ENCODE peak calls at places on chromosome 15, in nine cellular contexts. One of them, this sample, is unnamed.
A peak's percentile ranks its signal among the peaks of the same experiment; 100 is the strongest.

GRCh38 chr15:29111705-29112281 is 157.8 kb downstream of the NSMCE3 start:
- DNase-seq in NCI-H2081: no peak
- DNase-seq in HuH-7.5: no peak
- DNase-seq in cardiac muscle cell: no peak
- DNase-seq in fibroblast of villous mesenchyme: no peak
- DNase-seq in CD8-positive, alpha-beta memory T cell: no peak
- DNase-seq in stimulated activated CD8-positive, alpha-beta memory T cell treated with anti-CD3 and anti-CD28 coated beads, Interleukin-7, amount 100 ng/mL, for 4 hours: no peak
- DNase-seq in nucleus accumbens: no peak
- DNase-seq in substantia nigra: no peak
- DNase-seq in this sample: no peak

GRCh38 chr15:78414608-78415250 is 23.3 kb upstream of the IREB2 start:
- DNase-seq in CD8-positive, alpha-beta memory T cell: no peak
- DNase-seq in cardiac muscle cell: no peak
- DNase-seq in substantia nigra: no peak
- DNase-seq in stimulated activated CD8-positive, alpha-beta memory T cell treated with anti-CD3 and anti-CD28 coated beads, Interleukin-7, amount 100 ng/mL, for 4 hours: no peak
- DNase-seq in NCI-H2081: peak; percentile 51
- DNase-seq in nucleus accumbens: peak; percentile 8
- DNase-seq in fibroblast of villous mesenchyme: no peak
- DNase-seq in HuH-7.5: no peak
- DNase-seq in this sample: no peak

GRCh38 chr15:65376767-65377104 is 1.1 kb downstream of the IGDCC3 start:
- DNase-seq in cardiac muscle cell: peak; percentile 22
- DNase-seq in fibroblast of villous mesenchyme: no peak
- DNase-seq in substantia nigra: no peak
- DNase-seq in stimulated activated CD8-positive, alpha-beta memory T cell treated with anti-CD3 and anti-CD28 coated beads, Interleukin-7, amount 100 ng/mL, for 4 hours: no peak
- DNase-seq in CD8-positive, alpha-beta memory T cell: no peak
- DNase-seq in nucleus accumbens: no peak
- DNase-seq in NCI-H2081: no peak
- DNase-seq in HuH-7.5: no peak
- DNase-seq in this sample: no peak

GRCh38 chr15:66761723-66762595 is 59.9 kb downstream of the SMAD6 start:
- DNase-seq in CD8-positive, alpha-beta memory T cell: no peak
- DNase-seq in nucleus accumbens: no peak
- DNase-seq in HuH-7.5: no peak
- DNase-seq in substantia nigra: no peak
- DNase-seq in stimulated activated CD8-positive, alpha-beta memory T cell treated with anti-CD3 and anti-CD28 coated beads, Interleukin-7, amount 100 ng/mL, for 4 hours: no peak
- DNase-seq in cardiac muscle cell: peak; percentile 57
- DNase-seq in fibroblast of villous mesenchyme: peak; percentile 72
- DNase-seq in NCI-H2081: no peak
- DNase-seq in this sample: peak; percentile 59

GRCh38 chr15:74428970-74429783 is 4.6 kb downstream of the SEMA7A start:
- DNase-seq in NCI-H2081: no peak
- DNase-seq in HuH-7.5: no peak
- DNase-seq in stimulated activated CD8-positive, alpha-beta memory T cell treated with anti-CD3 and anti-CD28 coated beads, Interleukin-7, amount 100 ng/mL, for 4 hours: no peak
- DNase-seq in fibroblast of villous mesenchyme: no peak
- DNase-seq in nucleus accumbens: no peak
- DNase-seq in CD8-positive, alpha-beta memory T cell: no peak
- DNase-seq in substantia nigra: no peak
- DNase-seq in cardiac muscle cell: no peak
- DNase-seq in this sample: no peak

GRCh38 chr15:43270676-43271306 is 4.1 kb upstream of the TGM5 start:
- DNase-seq in stimulated activated CD8-positive, alpha-beta memory T cell treated with anti-CD3 and anti-CD28 coated beads, Interleukin-7, amount 100 ng/mL, for 4 hours: no peak
- DNase-seq in HuH-7.5: no peak
- DNase-seq in CD8-positive, alpha-beta memory T cell: no peak
- DNase-seq in cardiac muscle cell: no peak
- DNase-seq in NCI-H2081: no peak
- DNase-seq in fibroblast of villous mesenchyme: no peak
- DNase-seq in substantia nigra: no peak
- DNase-seq in nucleus accumbens: no peak
- DNase-seq in this sample: no peak

GRCh38 chr15:57703387-57703786 is 3.1 kb upstream of the POLR2M start:
- DNase-seq in nucleus accumbens: no peak
- DNase-seq in stimulated activated CD8-positive, alpha-beta memory T cell treated with anti-CD3 and anti-CD28 coated beads, Interleukin-7, amount 100 ng/mL, for 4 hours: no peak
- DNase-seq in CD8-positive, alpha-beta memory T cell: no peak
- DNase-seq in fibroblast of villous mesenchyme: peak; percentile 71
- DNase-seq in NCI-H2081: no peak
- DNase-seq in cardiac muscle cell: no peak
- DNase-seq in substantia nigra: no peak
- DNase-seq in HuH-7.5: no peak
- DNase-seq in this sample: no peak

GRCh38 chr15:81783586-81783985 is 262.2 kb downstream of the MEX3B start:
- DNase-seq in fibroblast of villous mesenchyme: no peak
- DNase-seq in substantia nigra: no peak
- DNase-seq in nucleus accumbens: no peak
- DNase-seq in CD8-positive, alpha-beta memory T cell: no peak
- DNase-seq in cardiac muscle cell: no peak
- DNase-seq in NCI-H2081: no peak
- DNase-seq in stimulated activated CD8-positive, alpha-beta memory T cell treated with anti-CD3 and anti-CD28 coated beads, Interleukin-7, amount 100 ng/mL, for 4 hours: no peak
- DNase-seq in HuH-7.5: no peak
- DNase-seq in this sample: no peak

GRCh38 chr15:66189291-66189690 is 64.3 kb downstream of the MEGF11 start:
- DNase-seq in nucleus accumbens: no peak
- DNase-seq in NCI-H2081: peak; percentile 37
- DNase-seq in fibroblast of villous mesenchyme: no peak
- DNase-seq in substantia nigra: no peak
- DNase-seq in CD8-positive, alpha-beta memory T cell: no peak
- DNase-seq in cardiac muscle cell: no peak
- DNase-seq in HuH-7.5: no peak
- DNase-seq in stimulated activated CD8-positive, alpha-beta memory T cell treated with anti-CD3 and anti-CD28 coated beads, Interleukin-7, amount 100 ng/mL, for 4 hours: no peak
- DNase-seq in this sample: no peak

GRCh38 chr15:43779016-43779415 is 2.2 kb upstream of the ELL3 start:
- DNase-seq in nucleus accumbens: no peak
- DNase-seq in NCI-H2081: no peak
- DNase-seq in cardiac muscle cell: no peak
- DNase-seq in fibroblast of villous mesenchyme: no peak
- DNase-seq in HuH-7.5: no peak
- DNase-seq in CD8-positive, alpha-beta memory T cell: no peak
- DNase-seq in stimulated activated CD8-positive, alpha-beta memory T cell treated with anti-CD3 and anti-CD28 coated beads, Interleukin-7, amount 100 ng/mL, for 4 hours: no peak
- DNase-seq in substantia nigra: no peak
- DNase-seq in this sample: no peak

GRCh38 chr15:74182131-74182530 is 8.6 kb downstream of the ISLR start:
- DNase-seq in fibroblast of villous mesenchyme: no peak
- DNase-seq in NCI-H2081: no peak
- DNase-seq in HuH-7.5: no peak
- DNase-seq in CD8-positive, alpha-beta memory T cell: no peak
- DNase-seq in cardiac muscle cell: no peak
- DNase-seq in substantia nigra: no peak
- DNase-seq in nucleus accumbens: no peak
- DNase-seq in stimulated activated CD8-positive, alpha-beta memory T cell treated with anti-CD3 and anti-CD28 coated beads, Interleukin-7, amount 100 ng/mL, for 4 hours: no peak
- DNase-seq in this sample: no peak

GRCh38 chr15:92952451-92952850 is 52.3 kb downstream of the CHD2 start:
- DNase-seq in stimulated activated CD8-positive, alpha-beta memory T cell treated with anti-CD3 and anti-CD28 coated beads, Interleukin-7, amount 100 ng/mL, for 4 hours: no peak
- DNase-seq in nucleus accumbens: no peak
- DNase-seq in substantia nigra: no peak
- DNase-seq in fibroblast of villous mesenchyme: no peak
- DNase-seq in CD8-positive, alpha-beta memory T cell: no peak
- DNase-seq in cardiac muscle cell: no peak
- DNase-seq in HuH-7.5: no peak
- DNase-seq in NCI-H2081: no peak
- DNase-seq in this sample: no peak

GRCh38 chr15:42139596-42139995 is 16.8 kb downstream of the PLA2G4F start:
- DNase-seq in NCI-H2081: no peak
- DNase-seq in CD8-positive, alpha-beta memory T cell: no peak
- DNase-seq in nucleus accumbens: no peak
- DNase-seq in HuH-7.5: no peak
- DNase-seq in fibroblast of villous mesenchyme: no peak
- DNase-seq in substantia nigra: no peak
- DNase-seq in stimulated activated CD8-positive, alpha-beta memory T cell treated with anti-CD3 and anti-CD28 coated beads, Interleukin-7, amount 100 ng/mL, for 4 hours: no peak
- DNase-seq in cardiac muscle cell: no peak
- DNase-seq in this sample: no peak

GRCh38 chr15:81317642-81318017 is 6.3 kb downstream of the STARD5 start:
- DNase-seq in NCI-H2081: no peak
- DNase-seq in substantia nigra: no peak
- DNase-seq in CD8-positive, alpha-beta memory T cell: no peak
- DNase-seq in fibroblast of villous mesenchyme: no peak
- DNase-seq in stimulated activated CD8-positive, alpha-beta memory T cell treated with anti-CD3 and anti-CD28 coated beads, Interleukin-7, amount 100 ng/mL, for 4 hours: no peak
- DNase-seq in cardiac muscle cell: no peak
- DNase-seq in nucleus accumbens: no peak
- DNase-seq in HuH-7.5: no peak
- DNase-seq in this sample: no peak

GRCh38 chr15:89114974-89115373 is 26.7 kb downstream of the ABHD2 start:
- DNase-seq in NCI-H2081: peak; percentile 87
- DNase-seq in fibroblast of villous mesenchyme: peak; percentile 40
- DNase-seq in CD8-positive, alpha-beta memory T cell: no peak
- DNase-seq in stimulated activated CD8-positive, alpha-beta memory T cell treated with anti-CD3 and anti-CD28 coated beads, Interleukin-7, amount 100 ng/mL, for 4 hours: no peak
- DNase-seq in nucleus accumbens: peak; percentile 24
- DNase-seq in cardiac muscle cell: peak; percentile 76
- DNase-seq in HuH-7.5: no peak
- DNase-seq in substantia nigra: no peak
- DNase-seq in this sample: no peak

GRCh38 chr15:39132071-39132470 is 448.8 kb upstream of the THBS1 start:
- DNase-seq in cardiac muscle cell: peak; percentile 36
- DNase-seq in NCI-H2081: no peak
- DNase-seq in nucleus accumbens: no peak
- DNase-seq in CD8-positive, alpha-beta memory T cell: no peak
- DNase-seq in stimulated activated CD8-positive, alpha-beta memory T cell treated with anti-CD3 and anti-CD28 coated beads, Interleukin-7, amount 100 ng/mL, for 4 hours: no peak
- DNase-seq in fibroblast of villous mesenchyme: no peak
- DNase-seq in HuH-7.5: no peak
- DNase-seq in substantia nigra: no peak
- DNase-seq in this sample: peak; percentile 20

GRCh38 chr15:60006203-60006782 is 2.2 kb downstream of the FOXB1 start:
- DNase-seq in CD8-positive, alpha-beta memory T cell: peak; percentile 28
- DNase-seq in cardiac muscle cell: peak; percentile 30
- DNase-seq in substantia nigra: no peak
- DNase-seq in HuH-7.5: no peak
- DNase-seq in NCI-H2081: no peak
- DNase-seq in fibroblast of villous mesenchyme: peak; percentile 72
- DNase-seq in stimulated activated CD8-positive, alpha-beta memory T cell treated with anti-CD3 and anti-CD28 coated beads, Interleukin-7, amount 100 ng/mL, for 4 hours: peak; percentile 58
- DNase-seq in nucleus accumbens: no peak
- DNase-seq in this sample: peak; percentile 91

GRCh38 chr15:25179673-25180511 is 225.1 kb downstream of the SNRPN start:
- DNase-seq in CD8-positive, alpha-beta memory T cell: no peak
- DNase-seq in NCI-H2081: no peak
- DNase-seq in cardiac muscle cell: no peak
- DNase-seq in nucleus accumbens: no peak
- DNase-seq in stimulated activated CD8-positive, alpha-beta memory T cell treated with anti-CD3 and anti-CD28 coated beads, Interleukin-7, amount 100 ng/mL, for 4 hours: no peak
- DNase-seq in HuH-7.5: no peak
- DNase-seq in substantia nigra: no peak
- DNase-seq in fibroblast of villous mesenchyme: no peak
- DNase-seq in this sample: no peak

GRCh38 chr15:57743424-57743823 is 36.9 kb downstream of the POLR2M start:
- DNase-seq in nucleus accumbens: no peak
- DNase-seq in cardiac muscle cell: no peak
- DNase-seq in NCI-H2081: no peak
- DNase-seq in stimulated activated CD8-positive, alpha-beta memory T cell treated with anti-CD3 and anti-CD28 coated beads, Interleukin-7, amount 100 ng/mL, for 4 hours: no peak
- DNase-seq in CD8-positive, alpha-beta memory T cell: no peak
- DNase-seq in HuH-7.5: no peak
- DNase-seq in fibroblast of villous mesenchyme: no peak
- DNase-seq in substantia nigra: no peak
- DNase-seq in this sample: no peak

GRCh38 chr15:81419304-81419943 is 45.4 kb upstream of the TMC3 start:
- DNase-seq in CD8-positive, alpha-beta memory T cell: no peak
- DNase-seq in nucleus accumbens: no peak
- DNase-seq in fibroblast of villous mesenchyme: no peak
- DNase-seq in substantia nigra: no peak
- DNase-seq in HuH-7.5: no peak
- DNase-seq in cardiac muscle cell: no peak
- DNase-seq in stimulated activated CD8-positive, alpha-beta memory T cell treated with anti-CD3 and anti-CD28 coated beads, Interleukin-7, amount 100 ng/mL, for 4 hours: no peak
- DNase-seq in NCI-H2081: no peak
- DNase-seq in this sample: peak; percentile 54

GRCh38 chr15:23416349-23417276 is 30.4 kb downstream of the GOLGA6L2 start:
- DNase-seq in fibroblast of villous mesenchyme: no peak
- DNase-seq in NCI-H2081: no peak
- DNase-seq in nucleus accumbens: no peak
- DNase-seq in stimulated activated CD8-positive, alpha-beta memory T cell treated with anti-CD3 and anti-CD28 coated beads, Interleukin-7, amount 100 ng/mL, for 4 hours: no peak
- DNase-seq in cardiac muscle cell: no peak
- DNase-seq in HuH-7.5: no peak
- DNase-seq in substantia nigra: no peak
- DNase-seq in CD8-positive, alpha-beta memory T cell: no peak
- DNase-seq in this sample: no peak

GRCh38 chr15:98900382-98900781 is 107.2 kb downstream of the PGPEP1L start:
- DNase-seq in stimulated activated CD8-positive, alpha-beta memory T cell treated with anti-CD3 and anti-CD28 coated beads, Interleukin-7, amount 100 ng/mL, for 4 hours: no peak
- DNase-seq in HuH-7.5: no peak
- DNase-seq in nucleus accumbens: no peak
- DNase-seq in substantia nigra: no peak
- DNase-seq in CD8-positive, alpha-beta memory T cell: no peak
- DNase-seq in fibroblast of villous mesenchyme: peak; percentile 94
- DNase-seq in cardiac muscle cell: peak; percentile 79
- DNase-seq in NCI-H2081: no peak
- DNase-seq in this sample: no peak

GRCh38 chr15:39194431-39194830 is 386.4 kb upstream of the THBS1 start:
- DNase-seq in CD8-positive, alpha-beta memory T cell: no peak
- DNase-seq in nucleus accumbens: no peak
- DNase-seq in fibroblast of villous mesenchyme: no peak
- DNase-seq in substantia nigra: no peak
- DNase-seq in NCI-H2081: no peak
- DNase-seq in cardiac muscle cell: peak; percentile 55
- DNase-seq in stimulated activated CD8-positive, alpha-beta memory T cell treated with anti-CD3 and anti-CD28 coated beads, Interleukin-7, amount 100 ng/mL, for 4 hours: no peak
- DNase-seq in HuH-7.5: no peak
- DNase-seq in this sample: no peak

GRCh38 chr15:29570931-29571727 is 251.1 kb downstream of the TJP1 start:
- DNase-seq in nucleus accumbens: peak; percentile 51
- DNase-seq in HuH-7.5: peak; percentile 40
- DNase-seq in CD8-positive, alpha-beta memory T cell: no peak
- DNase-seq in stimulated activated CD8-positive, alpha-beta memory T cell treated with anti-CD3 and anti-CD28 coated beads, Interleukin-7, amount 100 ng/mL, for 4 hours: no peak
- DNase-seq in NCI-H2081: peak; percentile 76
- DNase-seq in fibroblast of villous mesenchyme: peak; percentile 10
- DNase-seq in cardiac muscle cell: peak; percentile 27
- DNase-seq in substantia nigra: no peak
- DNase-seq in this sample: no peak

GRCh38 chr15:22961661-22962221 is 18.4 kb downstream of the CYFIP1 start:
- DNase-seq in stimulated activated CD8-positive, alpha-beta memory T cell treated with anti-CD3 and anti-CD28 coated beads, Interleukin-7, amount 100 ng/mL, for 4 hours: no peak
- DNase-seq in fibroblast of villous mesenchyme: peak; percentile 40
- DNase-seq in NCI-H2081: no peak
- DNase-seq in nucleus accumbens: no peak
- DNase-seq in HuH-7.5: no peak
- DNase-seq in CD8-positive, alpha-beta memory T cell: no peak
- DNase-seq in cardiac muscle cell: peak; percentile 50
- DNase-seq in substantia nigra: no peak
- DNase-seq in this sample: no peak

This sample was measured in H4.